ENCODE peak calls at places on chromosomes 13 and 19, in six cellular contexts. P is stomach, T is GM12878, X is lower leg skin, R is ovary, N is right lobe of liver. L is an unnamed sample.

GRCh38 chr13:71829542-71829941 is 37.5 kb downstream of the DACH1 start:
- DNase-seq in P (no peak), R (no peak), T (no peak), X (no peak), N (no peak), L (no peak)

GRCh38 chr13:33105387-33106005 is 89.3 kb downstream of the KL start:
- DNase-seq in X (no peak), T (no peak), N (no peak), P (no peak), R (no peak), L (no peak)

GRCh38 chr19:40599331-40600085 is 1.7 kb upstream of the LTBP4 start:
- DNase-seq in N (no peak), P (no peak), T (no peak), X (no peak), R (peak; percentile 60), L (no peak)

GRCh38 chr19:17026041-17026658 is 460 bp downstream of the CPAMD8 start:
- DNase-seq in R (no peak), X (no peak), N (no peak), T (no peak), P (no peak), L (no peak)

GRCh38 chr13:39037410-39037879 is 444 bp downstream of the PROSER1 start:
- DNase-seq in P (no peak), X (peak; percentile 21), T (no peak), N (no peak), R (no peak), L (peak; percentile 29)

GRCh38 chr13:26247011-26247410 is 6.9 kb upstream of the CDK8 start:
- DNase-seq in R (no peak), X (no peak), T (no peak), N (no peak), P (no peak), L (no peak)

GRCh38 chr13:30744056-30744684 is 8.8 kb downstream of the ALOX5AP start:
- DNase-seq in T (peak; percentile 95), R (no peak), X (no peak), N (no peak), P (peak; percentile 56), L (peak; percentile 40)

GRCh38 chr13:61989984-61990383 is 574.3 kb upstream of the PCDH20 start:
- DNase-seq in T (no peak), R (no peak), X (no peak), N (no peak), P (no peak), L (no peak)

GRCh38 chr13:40120288-40120687 is 464.8 kb downstream of the COG6 start:
- DNase-seq in N (no peak), P (no peak), T (no peak), R (no peak), X (no peak), L (no peak)

GRCh38 chr13:48066310-48066989 is 28.5 kb downstream of the MED4 start:
- DNase-seq in R (no peak), X (no peak), T (peak; percentile 42), N (no peak), P (no peak), L (no peak)

DNA sequence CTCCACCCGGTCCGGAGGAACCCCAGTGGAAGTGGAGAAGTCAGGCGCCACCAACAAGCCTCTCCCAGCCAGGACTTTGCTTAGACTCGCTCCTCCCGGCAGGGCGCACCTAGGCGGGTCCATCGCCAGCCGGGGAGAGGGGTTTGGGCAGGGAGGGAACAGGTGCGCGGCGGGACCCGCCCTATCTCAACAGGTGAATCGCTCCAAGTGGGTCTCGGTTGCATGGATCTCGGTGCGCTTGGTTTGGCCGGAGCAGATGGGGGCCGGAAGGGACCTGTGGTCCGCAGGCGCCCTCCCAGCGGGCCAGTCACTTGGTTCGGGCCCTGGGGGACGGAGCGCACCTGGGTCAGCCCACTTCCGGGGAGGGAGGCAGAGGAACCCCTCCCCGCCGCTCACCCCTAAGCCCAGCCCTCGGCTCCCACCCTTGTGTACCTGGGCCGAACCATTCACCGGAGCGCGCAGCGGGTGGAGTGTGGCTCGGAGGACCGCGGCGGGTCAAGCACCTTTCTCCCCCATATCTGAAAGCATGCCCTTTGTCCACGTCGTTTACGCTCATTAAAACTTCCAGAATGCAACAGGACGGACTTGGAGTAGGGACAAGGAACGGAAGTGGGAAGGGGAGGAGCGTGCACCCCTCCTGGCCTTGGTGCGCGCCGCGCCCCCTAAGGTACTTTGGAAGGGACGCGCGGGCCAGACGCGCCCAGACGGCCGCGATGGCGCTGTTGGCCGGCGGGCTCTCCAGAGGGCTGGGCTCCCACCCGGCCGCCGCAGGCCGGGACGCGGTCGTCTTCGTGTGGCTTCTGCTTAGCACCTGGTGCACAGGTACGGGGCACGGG is at the start of gene LSR:
- DNase-seq in R (peak; percentile 41), P (peak; percentile 94), X (peak; percentile 70), N (peak; percentile 94), T (peak; percentile 70), L (no peak)
- TF ChIP-seq POLR2A in R (no peak), P (no peak), X (no peak), N (peak; percentile 84), T (peak; percentile 97), L (no peak)

GRCh38 chr13:99724633-99725517 is 223.6 kb downstream of the TM9SF2 start:
- DNase-seq in P (no peak), X (no peak), R (no peak), N (no peak), T (peak; percentile 59), L (no peak)

GRCh38 chr13:99722419-99722818 is 221.1 kb downstream of the TM9SF2 start:
- DNase-seq in R (no peak), N (no peak), T (no peak), X (no peak), P (no peak), L (no peak)

GRCh38 chr13:99722931-99723330 is 221.7 kb downstream of the TM9SF2 start:
- DNase-seq in R (no peak), P (no peak), N (no peak), X (no peak), T (peak; percentile 37), L (no peak)

GRCh38 chr13:99723847-99724246 is 222.6 kb downstream of the TM9SF2 start:
- DNase-seq in R (no peak), T (no peak), N (no peak), P (no peak), X (no peak), L (no peak)

DNA sequence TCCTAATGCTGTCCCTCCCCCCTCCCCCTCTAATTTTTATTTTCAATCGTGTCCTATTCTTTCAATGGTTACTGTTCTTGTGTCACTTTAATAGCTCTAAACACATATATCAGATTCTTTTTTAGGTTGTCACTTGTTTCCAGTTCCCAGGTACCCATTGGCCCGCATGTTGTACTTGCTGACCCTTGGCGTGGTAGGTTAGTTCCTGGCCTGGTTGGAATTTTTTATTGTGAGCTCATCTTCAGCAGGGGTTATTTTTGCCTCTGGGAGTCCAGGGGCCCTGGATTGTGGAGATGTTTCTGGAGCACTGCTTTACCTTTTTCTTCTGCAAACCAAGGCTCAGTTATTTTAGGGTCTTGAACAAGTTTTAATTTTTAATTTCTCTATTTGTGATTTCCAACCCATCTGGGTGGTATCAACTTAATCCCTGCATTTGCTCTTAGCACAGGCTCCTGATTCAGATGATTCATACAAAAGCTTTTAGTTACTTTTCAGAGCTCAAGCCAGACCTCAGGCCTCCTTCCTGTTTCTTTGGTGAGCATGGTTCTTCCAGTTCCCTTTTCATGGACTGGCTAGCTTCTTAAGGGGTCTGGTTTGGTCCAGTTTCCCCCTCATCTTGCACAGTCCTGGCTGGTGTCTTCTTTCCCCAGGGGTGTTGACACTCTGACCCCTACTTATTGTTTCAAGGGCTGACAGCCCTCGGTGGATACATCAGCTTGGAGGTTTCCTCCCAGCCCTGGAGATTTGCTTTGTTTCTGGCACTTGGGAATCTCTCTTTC is 220.5 kb downstream of the TM9SF2 start:
- DNase-seq in N (no peak), X (no peak), R (no peak), P (no peak), T (no peak), L (peak; percentile 44)
- TF ChIP-seq POLR2A in N (no peak), X (no peak), R (no peak), P (no peak), T (no peak), L (no peak)

GRCh38 chr19:52691215-52691610 is 43.6 kb downstream of the ZNF611 start:
- DNase-seq in P (no peak), T (no peak), X (no peak), R (no peak), N (no peak), L (no peak)

GRCh38 chr19:52689804-52690394 is 44.9 kb downstream of the ZNF611 start:
- DNase-seq in T (no peak), R (peak; percentile 47), P (peak; percentile 28), X (peak; percentile 40), N (peak; percentile 52), L (no peak)

GRCh38 chr19:52691737-52692136 is 43.1 kb downstream of the ZNF611 start:
- DNase-seq in R (no peak), P (no peak), T (peak; percentile 62), X (no peak), N (no peak), L (no peak)

GRCh38 chr19:52692431-52693008 is 42.3 kb downstream of the ZNF611 start:
- DNase-seq in R (no peak), X (no peak), T (no peak), P (no peak), N (no peak), L (no peak)

DNA sequence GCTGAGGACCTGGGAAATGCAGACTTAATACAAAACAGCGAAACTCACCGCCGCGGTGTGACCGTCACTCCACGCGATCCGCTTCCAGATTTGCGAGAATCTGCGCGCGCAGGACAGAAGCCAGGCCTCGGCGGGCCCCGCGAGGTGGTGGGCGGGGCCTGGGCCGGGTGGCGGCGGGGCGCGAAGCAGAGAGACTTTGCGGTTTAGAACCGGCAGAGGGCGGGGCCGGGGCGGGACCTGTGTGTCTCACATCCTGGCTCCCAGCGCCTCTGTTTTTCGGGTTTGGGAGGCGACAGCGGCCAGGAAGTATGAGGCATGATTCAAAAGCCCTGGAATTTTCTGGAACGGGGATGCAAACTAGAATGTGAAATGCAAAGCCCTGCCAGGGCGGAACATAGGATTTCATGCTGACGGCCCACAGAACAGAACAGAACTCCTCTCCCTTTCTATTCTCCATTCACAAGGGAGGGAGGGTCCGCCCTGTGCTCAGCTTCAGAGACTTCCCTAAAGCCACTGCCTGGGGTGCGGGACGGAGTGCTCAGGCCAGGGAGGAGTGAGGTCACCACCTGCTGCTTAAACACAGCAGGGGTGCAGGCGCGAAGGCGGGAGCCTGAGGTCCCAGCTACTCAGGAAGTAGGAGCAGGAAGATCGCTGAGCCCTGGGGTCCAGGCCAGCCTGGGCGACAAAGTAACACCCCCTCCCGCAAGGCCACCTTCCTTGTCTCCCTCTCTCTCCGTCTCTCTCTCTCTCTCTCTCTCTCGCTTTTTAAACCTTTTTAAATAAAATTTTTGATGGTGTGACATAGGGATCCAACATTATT is 44.2 kb downstream of the ZNF611 start:
- DNase-seq in N (peak; percentile 87), T (peak; percentile 45), R (peak; percentile 93), X (peak; percentile 93), P (peak; percentile 93), L (peak; percentile 79)
- TF ChIP-seq POLR2A in N (peak; percentile 14), T (peak; percentile 73), R (peak; percentile 57), X (no peak), P (no peak), L (peak; percentile 84)

DNA sequence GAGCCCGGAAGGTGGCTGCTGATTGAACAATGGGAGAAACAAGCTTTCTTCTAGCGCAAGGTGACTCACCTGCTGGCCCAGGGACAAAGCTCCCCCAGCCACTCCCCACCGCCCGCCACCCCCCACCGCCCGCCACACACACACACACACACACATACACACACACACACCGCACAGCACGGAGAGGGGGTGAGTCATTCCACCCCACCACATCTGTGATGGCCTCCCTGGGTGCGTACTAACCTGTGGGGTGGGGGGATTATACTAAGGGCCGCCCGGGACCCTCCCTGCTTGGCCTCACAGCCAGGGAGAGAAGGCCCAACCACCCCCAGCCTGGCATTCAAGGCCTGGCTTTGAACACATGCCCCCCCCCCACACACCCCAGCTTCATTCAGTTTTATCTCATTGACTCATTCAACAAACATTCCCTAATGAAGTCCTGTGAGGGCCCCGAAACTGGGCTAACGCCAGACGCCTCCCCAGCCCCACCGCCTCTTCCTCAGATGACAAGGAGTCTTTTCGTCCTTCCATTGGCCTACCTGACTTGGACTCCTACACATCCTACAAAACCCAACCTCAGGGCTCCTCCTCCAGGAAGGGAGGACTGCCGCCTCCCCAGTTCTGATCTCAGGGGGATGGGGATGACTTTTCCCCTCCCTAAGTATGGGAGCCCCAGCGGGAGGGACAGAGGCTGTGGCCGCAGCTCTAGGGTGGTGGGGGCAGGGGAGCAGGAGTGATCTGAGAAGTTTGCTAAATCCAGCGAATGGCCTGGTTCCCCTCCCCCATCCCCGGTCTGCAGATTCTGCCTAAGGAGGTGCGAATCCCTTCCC is 5.8 kb upstream of the ONECUT3 start:
- DNase-seq in P (peak; percentile 73), N (no peak), R (no peak), T (no peak), X (no peak), L (peak; percentile 100)
- TF ChIP-seq POLR2A in P (no peak), N (no peak), R (no peak), T (no peak), X (no peak), L (no peak)

L was measured in H54.